ENCODE peak calls at places on chromosomes 5 and 9, in seven cellular contexts. One of them, this sample, is unnamed.

GRCh38 chr9:2337131-2337530 is 284.5 kb upstream of the VLDLR start:
- DNase-seq in CD4-positive, alpha-beta T cell: no peak
- DNase-seq in mesothelial cell of epicardium: no peak
- DNase-seq in CD8-positive, alpha-beta T cell: no peak
- DNase-seq in breast epithelium: no peak
- DNase-seq in astrocyte of the spinal cord: no peak
- DNase-seq in type B pancreatic cell: no peak
- DNase-seq in this sample: no peak

GRCh38 chr5:151483176-151483575 is 35.8 kb downstream of the SLC36A1 start:
- DNase-seq in CD4-positive, alpha-beta T cell: no peak
- DNase-seq in mesothelial cell of epicardium: no peak
- DNase-seq in CD8-positive, alpha-beta T cell: no peak
- DNase-seq in breast epithelium: no peak
- DNase-seq in astrocyte of the spinal cord: no peak
- DNase-seq in type B pancreatic cell: no peak
- DNase-seq in this sample: no peak

GRCh38 chr9:73081979-73082657 is 69.5 kb upstream of the ANXA1 start:
- DNase-seq in CD4-positive, alpha-beta T cell: no peak
- DNase-seq in mesothelial cell of epicardium: no peak
- DNase-seq in CD8-positive, alpha-beta T cell: no peak
- DNase-seq in breast epithelium: no peak
- DNase-seq in astrocyte of the spinal cord: peak; percentile 57
- DNase-seq in type B pancreatic cell: no peak
- DNase-seq in this sample: no peak

GRCh38 chr9:962023-962422 is 14.4 kb upstream of the DMRT3 start:
- DNase-seq in CD4-positive, alpha-beta T cell: no peak
- DNase-seq in mesothelial cell of epicardium: no peak
- DNase-seq in CD8-positive, alpha-beta T cell: no peak
- DNase-seq in breast epithelium: no peak
- DNase-seq in astrocyte of the spinal cord: no peak
- DNase-seq in type B pancreatic cell: no peak
- DNase-seq in this sample: no peak

GRCh38 chr9:10268500-10269485 is 344.0 kb downstream of the PTPRD start:
- DNase-seq in CD4-positive, alpha-beta T cell: no peak
- DNase-seq in mesothelial cell of epicardium: peak; percentile 46
- DNase-seq in CD8-positive, alpha-beta T cell: no peak
- DNase-seq in breast epithelium: no peak
- DNase-seq in astrocyte of the spinal cord: peak; percentile 52
- DNase-seq in type B pancreatic cell: no peak
- DNase-seq in this sample: peak; percentile 14

GRCh38 chr9:109035684-109036423 is 22.6 kb upstream of the CTNNAL1 start:
- DNase-seq in CD4-positive, alpha-beta T cell: no peak
- DNase-seq in mesothelial cell of epicardium: no peak
- DNase-seq in CD8-positive, alpha-beta T cell: no peak
- DNase-seq in breast epithelium: no peak
- DNase-seq in astrocyte of the spinal cord: peak; percentile 92
- DNase-seq in type B pancreatic cell: no peak
- DNase-seq in this sample: no peak

GRCh38 chr5:132965120-132965519 is 1.7 kb upstream of the AFF4 start:
- DNase-seq in CD4-positive, alpha-beta T cell: no peak
- DNase-seq in mesothelial cell of epicardium: no peak
- DNase-seq in CD8-positive, alpha-beta T cell: no peak
- DNase-seq in breast epithelium: no peak
- DNase-seq in astrocyte of the spinal cord: no peak
- DNase-seq in type B pancreatic cell: no peak
- DNase-seq in this sample: no peak

GRCh38 chr5:171630670-171631065 is 154.9 kb upstream of the SMIM23 start:
- DNase-seq in CD4-positive, alpha-beta T cell: no peak
- DNase-seq in mesothelial cell of epicardium: no peak
- DNase-seq in CD8-positive, alpha-beta T cell: no peak
- DNase-seq in breast epithelium: no peak
- DNase-seq in astrocyte of the spinal cord: no peak
- DNase-seq in type B pancreatic cell: no peak
- DNase-seq in this sample: no peak

GRCh38 chr5:19179561-19179960 is 808.4 kb downstream of the CDH18 start:
- DNase-seq in CD4-positive, alpha-beta T cell: no peak
- DNase-seq in mesothelial cell of epicardium: no peak
- DNase-seq in CD8-positive, alpha-beta T cell: no peak
- DNase-seq in breast epithelium: no peak
- DNase-seq in astrocyte of the spinal cord: no peak
- DNase-seq in type B pancreatic cell: no peak
- DNase-seq in this sample: no peak

GRCh38 chr9:33778700-33779351 is 16.5 kb upstream of the PRSS3 start:
- DNase-seq in CD4-positive, alpha-beta T cell: peak; percentile 20
- DNase-seq in mesothelial cell of epicardium: peak; percentile 44
- DNase-seq in CD8-positive, alpha-beta T cell: no peak
- DNase-seq in breast epithelium: no peak
- DNase-seq in astrocyte of the spinal cord: peak; percentile 51
- DNase-seq in type B pancreatic cell: no peak
- DNase-seq in this sample: peak; percentile 48

GRCh38 chr9:75152416-75152815 is 64.1 kb downstream of the OSTF1 start:
- DNase-seq in CD4-positive, alpha-beta T cell: peak; percentile 18
- DNase-seq in mesothelial cell of epicardium: no peak
- DNase-seq in CD8-positive, alpha-beta T cell: peak; percentile 16
- DNase-seq in breast epithelium: no peak
- DNase-seq in astrocyte of the spinal cord: no peak
- DNase-seq in type B pancreatic cell: no peak
- DNase-seq in this sample: no peak

GRCh38 chr5:42491699-42492098 is 68.5 kb downstream of the GHR start:
- DNase-seq in CD4-positive, alpha-beta T cell: no peak
- DNase-seq in mesothelial cell of epicardium: no peak
- DNase-seq in CD8-positive, alpha-beta T cell: no peak
- DNase-seq in breast epithelium: no peak
- DNase-seq in astrocyte of the spinal cord: no peak
- DNase-seq in type B pancreatic cell: no peak
- DNase-seq in this sample: no peak

GRCh38 chr5:169765176-169765575 is 128.1 kb downstream of the DOCK2 start:
- DNase-seq in CD4-positive, alpha-beta T cell: no peak
- DNase-seq in mesothelial cell of epicardium: no peak
- DNase-seq in CD8-positive, alpha-beta T cell: no peak
- DNase-seq in breast epithelium: peak; percentile 44
- DNase-seq in astrocyte of the spinal cord: no peak
- DNase-seq in type B pancreatic cell: no peak
- DNase-seq in this sample: no peak

DNA sequence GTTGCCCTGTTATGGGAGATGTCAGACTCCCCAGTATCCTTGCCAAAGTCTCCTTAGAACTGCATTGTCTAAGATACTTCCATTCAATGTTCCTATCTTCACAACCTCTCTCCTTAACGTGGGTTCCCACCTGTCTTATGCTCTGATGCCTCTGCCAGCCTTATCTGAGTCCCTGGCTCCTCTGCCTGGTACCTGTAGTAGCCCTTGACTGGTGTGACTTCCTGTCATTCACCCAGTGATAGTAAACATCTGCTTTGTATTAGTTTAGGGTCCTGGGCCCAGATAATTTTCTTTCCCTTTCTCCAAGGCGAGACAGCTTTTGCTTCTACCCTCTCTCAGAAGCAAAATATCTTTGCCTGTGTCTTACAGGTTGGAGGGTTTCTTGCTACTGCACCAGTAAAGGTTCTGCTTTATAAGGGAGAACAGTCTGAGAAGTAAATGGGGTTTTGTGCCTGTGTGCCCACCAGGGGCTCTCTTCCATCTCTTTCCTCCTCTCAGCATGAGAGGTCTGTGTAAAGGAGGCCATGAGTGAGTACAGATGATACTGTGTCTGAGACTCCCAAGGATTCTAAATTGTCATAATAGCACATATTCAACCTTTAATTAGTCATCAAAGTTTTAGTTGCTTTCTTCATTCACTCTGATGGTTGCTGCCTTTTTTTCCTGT is 220.8 kb downstream of the PRR16 start:
- DNase-seq in CD4-positive, alpha-beta T cell: no peak
- DNase-seq in mesothelial cell of epicardium: no peak
- DNase-seq in CD8-positive, alpha-beta T cell: no peak
- DNase-seq in breast epithelium: no peak
- DNase-seq in astrocyte of the spinal cord: peak; percentile 17
- DNase-seq in type B pancreatic cell: no peak
- DNase-seq in this sample: no peak
- TF ChIP-seq CTCF in CD4-positive, alpha-beta T cell: no peak
- TF ChIP-seq CTCF in mesothelial cell of epicardium: no peak
- TF ChIP-seq CTCF in CD8-positive, alpha-beta T cell: no peak
- TF ChIP-seq CTCF in breast epithelium: no peak
- TF ChIP-seq CTCF in astrocyte of the spinal cord: peak; percentile 37
- TF ChIP-seq CTCF in type B pancreatic cell: peak; percentile 47
- TF ChIP-seq CTCF in this sample: peak; percentile 31

GRCh38 chr5:175696855-175697198 is 39.0 kb downstream of the HRH2 start:
- DNase-seq in CD4-positive, alpha-beta T cell: no peak
- DNase-seq in mesothelial cell of epicardium: no peak
- DNase-seq in CD8-positive, alpha-beta T cell: no peak
- DNase-seq in breast epithelium: no peak
- DNase-seq in astrocyte of the spinal cord: no peak
- DNase-seq in type B pancreatic cell: no peak
- DNase-seq in this sample: no peak

GRCh38 chr5:175697846-175698245 is 40.0 kb downstream of the HRH2 start:
- DNase-seq in CD4-positive, alpha-beta T cell: no peak
- DNase-seq in mesothelial cell of epicardium: no peak
- DNase-seq in CD8-positive, alpha-beta T cell: no peak
- DNase-seq in breast epithelium: no peak
- DNase-seq in astrocyte of the spinal cord: no peak
- DNase-seq in type B pancreatic cell: no peak
- DNase-seq in this sample: no peak

GRCh38 chr5:175701797-175702196 is 43.9 kb downstream of the HRH2 start:
- DNase-seq in CD4-positive, alpha-beta T cell: no peak
- DNase-seq in mesothelial cell of epicardium: no peak
- DNase-seq in CD8-positive, alpha-beta T cell: no peak
- DNase-seq in breast epithelium: no peak
- DNase-seq in astrocyte of the spinal cord: no peak
- DNase-seq in type B pancreatic cell: no peak
- DNase-seq in this sample: no peak

GRCh38 chr5:175698401-175699115 is 40.7 kb downstream of the HRH2 start:
- DNase-seq in CD4-positive, alpha-beta T cell: no peak
- DNase-seq in mesothelial cell of epicardium: no peak
- DNase-seq in CD8-positive, alpha-beta T cell: no peak
- DNase-seq in breast epithelium: no peak
- DNase-seq in astrocyte of the spinal cord: no peak
- DNase-seq in type B pancreatic cell: no peak
- DNase-seq in this sample: no peak

DNA sequence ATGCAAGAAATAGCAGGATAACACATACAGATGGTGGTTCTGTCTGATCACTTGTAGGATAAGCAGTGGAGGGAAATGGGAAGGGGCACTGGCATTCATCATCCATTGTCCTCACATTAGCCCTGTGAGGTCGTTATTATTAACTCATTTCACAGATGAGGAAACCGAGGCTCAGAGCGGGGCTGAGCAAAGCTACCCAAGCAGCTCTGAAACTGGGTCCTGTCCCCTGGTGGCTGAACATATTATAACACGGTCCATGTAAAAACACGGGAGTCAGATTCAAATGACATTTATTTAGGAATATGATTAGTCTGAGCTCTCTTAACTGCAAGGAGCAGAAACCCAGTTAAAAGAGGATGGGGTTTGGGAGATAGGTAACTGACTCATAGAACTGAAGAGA is 43.1 kb downstream of the HRH2 start:
- DNase-seq in CD4-positive, alpha-beta T cell: no peak
- DNase-seq in mesothelial cell of epicardium: no peak
- DNase-seq in CD8-positive, alpha-beta T cell: no peak
- DNase-seq in breast epithelium: no peak
- DNase-seq in astrocyte of the spinal cord: no peak
- DNase-seq in type B pancreatic cell: no peak
- DNase-seq in this sample: no peak
- TF ChIP-seq CTCF in CD4-positive, alpha-beta T cell: peak; percentile 53
- TF ChIP-seq CTCF in mesothelial cell of epicardium: peak; percentile 75
- TF ChIP-seq CTCF in CD8-positive, alpha-beta T cell: peak; percentile 39
- TF ChIP-seq CTCF in breast epithelium: no peak
- TF ChIP-seq CTCF in astrocyte of the spinal cord: no peak
- TF ChIP-seq CTCF in type B pancreatic cell: peak; percentile 61
- TF ChIP-seq CTCF in this sample: peak; percentile 27

GRCh38 chr5:173612948-173613347 is 3.5 kb downstream of the BOD1 start:
- DNase-seq in CD4-positive, alpha-beta T cell: no peak
- DNase-seq in mesothelial cell of epicardium: no peak
- DNase-seq in CD8-positive, alpha-beta T cell: no peak
- DNase-seq in breast epithelium: no peak
- DNase-seq in astrocyte of the spinal cord: no peak
- DNase-seq in type B pancreatic cell: no peak
- DNase-seq in this sample: no peak

GRCh38 chr5:173614591-173614990 is 1.9 kb downstream of the BOD1 start:
- DNase-seq in CD4-positive, alpha-beta T cell: no peak
- DNase-seq in mesothelial cell of epicardium: no peak
- DNase-seq in CD8-positive, alpha-beta T cell: no peak
- DNase-seq in breast epithelium: no peak
- DNase-seq in astrocyte of the spinal cord: no peak
- DNase-seq in type B pancreatic cell: no peak
- DNase-seq in this sample: no peak

GRCh38 chr5:173615884-173616576 is 420 bp downstream of the BOD1 start:
- DNase-seq in CD4-positive, alpha-beta T cell: peak; percentile 50
- DNase-seq in mesothelial cell of epicardium: peak; percentile 73
- DNase-seq in CD8-positive, alpha-beta T cell: peak; percentile 44
- DNase-seq in breast epithelium: peak; percentile 48
- DNase-seq in astrocyte of the spinal cord: peak; percentile 75
- DNase-seq in type B pancreatic cell: peak; percentile 82
- DNase-seq in this sample: no peak

GRCh38 chr5:173613433-173614144 is 2.9 kb downstream of the BOD1 start:
- DNase-seq in CD4-positive, alpha-beta T cell: no peak
- DNase-seq in mesothelial cell of epicardium: no peak
- DNase-seq in CD8-positive, alpha-beta T cell: no peak
- DNase-seq in breast epithelium: no peak
- DNase-seq in astrocyte of the spinal cord: no peak
- DNase-seq in type B pancreatic cell: no peak
- DNase-seq in this sample: no peak

DNA sequence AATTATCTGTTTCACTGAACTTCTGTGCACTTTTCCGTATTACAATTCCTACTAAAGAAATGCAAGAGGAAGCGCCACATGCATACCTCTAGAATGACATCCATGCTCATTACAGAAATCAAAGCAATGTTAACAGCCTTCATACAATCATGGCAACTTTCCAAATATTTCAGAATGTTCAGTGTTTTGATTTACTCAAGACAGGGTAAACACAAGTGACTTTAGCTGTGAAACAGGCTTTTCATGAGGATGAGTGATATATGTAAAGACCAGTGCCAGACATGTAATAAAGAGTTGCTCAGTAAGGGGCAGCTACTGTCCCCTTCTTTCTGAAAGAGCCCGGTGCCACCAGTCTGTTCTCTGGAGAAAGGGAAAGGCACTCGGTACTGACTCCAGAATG is 4.7 kb downstream of the BOD1 start:
- DNase-seq in CD4-positive, alpha-beta T cell: no peak
- DNase-seq in mesothelial cell of epicardium: no peak
- DNase-seq in CD8-positive, alpha-beta T cell: no peak
- DNase-seq in breast epithelium: no peak
- DNase-seq in astrocyte of the spinal cord: no peak
- DNase-seq in type B pancreatic cell: no peak
- DNase-seq in this sample: no peak
- TF ChIP-seq CTCF in CD4-positive, alpha-beta T cell: no peak
- TF ChIP-seq CTCF in mesothelial cell of epicardium: no peak
- TF ChIP-seq CTCF in CD8-positive, alpha-beta T cell: no peak
- TF ChIP-seq CTCF in breast epithelium: no peak
- TF ChIP-seq CTCF in astrocyte of the spinal cord: no peak
- TF ChIP-seq CTCF in type B pancreatic cell: no peak
- TF ChIP-seq CTCF in this sample: no peak

DNA sequence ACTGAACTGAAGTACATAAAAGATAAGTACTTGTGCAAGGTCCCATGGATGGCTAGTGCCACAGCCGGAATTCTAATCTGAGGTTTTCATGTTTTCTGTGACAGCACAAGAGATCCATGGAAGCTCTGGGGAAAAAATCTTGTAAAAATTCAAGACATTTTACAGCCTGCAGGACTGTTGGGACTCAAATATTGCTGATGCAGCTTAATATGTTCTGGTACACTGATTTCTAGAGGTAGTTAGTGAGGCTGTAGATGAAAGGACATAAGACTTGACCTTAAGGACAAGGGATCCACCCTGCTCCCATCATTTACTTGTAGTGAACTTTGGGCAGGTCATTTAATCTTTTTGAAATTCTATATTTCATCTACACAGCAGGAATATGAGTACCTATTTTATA is 390.4 kb downstream of the TLE4 start:
- DNase-seq in CD4-positive, alpha-beta T cell: no peak
- DNase-seq in mesothelial cell of epicardium: no peak
- DNase-seq in CD8-positive, alpha-beta T cell: no peak
- DNase-seq in breast epithelium: no peak
- DNase-seq in astrocyte of the spinal cord: no peak
- DNase-seq in type B pancreatic cell: no peak
- DNase-seq in this sample: no peak
- TF ChIP-seq CTCF in CD4-positive, alpha-beta T cell: no peak
- TF ChIP-seq CTCF in mesothelial cell of epicardium: no peak
- TF ChIP-seq CTCF in CD8-positive, alpha-beta T cell: no peak
- TF ChIP-seq CTCF in breast epithelium: no peak
- TF ChIP-seq CTCF in astrocyte of the spinal cord: no peak
- TF ChIP-seq CTCF in type B pancreatic cell: no peak
- TF ChIP-seq CTCF in this sample: no peak